ENCODE peak calls at places on chromosomes 1 and 21, in six cellular contexts. One of them, this sample, is unnamed.

GRCh38 chr1:29162476-29163138 is 19.1 kb downstream of the SRSF4 start:
- DNase-seq in epithelial cell of esophagus: no peak
- DNase-seq in suprapubic skin: no peak
- DNase-seq in SK-N-SH: no peak
- DNase-seq in heart left ventricle: no peak
- DNase-seq in tibial nerve: no peak
- DNase-seq in this sample: no peak

GRCh38 chr1:242245255-242245654 is 246.4 kb upstream of the MAP1LC3C start:
- DNase-seq in epithelial cell of esophagus: no peak
- DNase-seq in suprapubic skin: no peak
- DNase-seq in SK-N-SH: no peak
- DNase-seq in heart left ventricle: no peak
- DNase-seq in tibial nerve: no peak
- DNase-seq in this sample: no peak

GRCh38 chr1:33709780-33710713 is 153.8 kb upstream of the HMGB4 start:
- DNase-seq in epithelial cell of esophagus: no peak
- DNase-seq in suprapubic skin: no peak
- DNase-seq in SK-N-SH: no peak
- DNase-seq in heart left ventricle: no peak
- DNase-seq in tibial nerve: no peak
- DNase-seq in this sample: no peak

GRCh38 chr1:198523183-198523942 is 17.1 kb downstream of the ATP6V1G3 start:
- DNase-seq in epithelial cell of esophagus: no peak
- DNase-seq in suprapubic skin: no peak
- DNase-seq in SK-N-SH: no peak
- DNase-seq in heart left ventricle: no peak
- DNase-seq in tibial nerve: no peak
- DNase-seq in this sample: no peak

GRCh38 chr1:25902462-25902861 is 3.8 kb downstream of the STMN1 start:
- DNase-seq in epithelial cell of esophagus: no peak
- DNase-seq in suprapubic skin: no peak
- DNase-seq in SK-N-SH: no peak
- DNase-seq in heart left ventricle: no peak
- DNase-seq in tibial nerve: no peak
- DNase-seq in this sample: no peak

GRCh38 chr1:156126701-156127534 is 12.4 kb downstream of the LMNA start:
- DNase-seq in epithelial cell of esophagus: peak; percentile 76
- DNase-seq in suprapubic skin: no peak
- DNase-seq in SK-N-SH: no peak
- DNase-seq in heart left ventricle: no peak
- DNase-seq in tibial nerve: no peak
- DNase-seq in this sample: peak; percentile 68

GRCh38 chr1:44212355-44213221 is 683 bp upstream of the DMAP1 start:
- DNase-seq in epithelial cell of esophagus: peak; percentile 55
- DNase-seq in suprapubic skin: no peak
- DNase-seq in SK-N-SH: no peak
- DNase-seq in heart left ventricle: no peak
- DNase-seq in tibial nerve: no peak
- DNase-seq in this sample: no peak

GRCh38 chr1:183198463-183198862 is 12.4 kb downstream of the LAMC2 start:
- DNase-seq in epithelial cell of esophagus: peak; percentile 98
- DNase-seq in suprapubic skin: no peak
- DNase-seq in SK-N-SH: no peak
- DNase-seq in heart left ventricle: no peak
- DNase-seq in tibial nerve: no peak
- DNase-seq in this sample: no peak

GRCh38 chr1:37945743-37946702 is 830 bp downstream of the INPP5B start:
- DNase-seq in epithelial cell of esophagus: no peak
- DNase-seq in suprapubic skin: no peak
- DNase-seq in SK-N-SH: peak; percentile 59
- DNase-seq in heart left ventricle: peak; percentile 61
- DNase-seq in tibial nerve: peak; percentile 61
- DNase-seq in this sample: peak; percentile 89

GRCh38 chr1:180927841-180928240 is 15.1 kb downstream of the KIAA1614 start:
- DNase-seq in epithelial cell of esophagus: no peak
- DNase-seq in suprapubic skin: no peak
- DNase-seq in SK-N-SH: peak; percentile 68
- DNase-seq in heart left ventricle: no peak
- DNase-seq in tibial nerve: no peak
- DNase-seq in this sample: no peak

GRCh38 chr21:29382029-29382654 is 83.4 kb downstream of the BACH1 start:
- DNase-seq in epithelial cell of esophagus: peak; percentile 81
- DNase-seq in suprapubic skin: no peak
- DNase-seq in SK-N-SH: no peak
- DNase-seq in heart left ventricle: no peak
- DNase-seq in tibial nerve: no peak
- DNase-seq in this sample: no peak

GRCh38 chr1:93820554-93821411 is 58.2 kb downstream of the DNTTIP2 start:
- DNase-seq in epithelial cell of esophagus: no peak
- DNase-seq in suprapubic skin: no peak
- DNase-seq in SK-N-SH: no peak
- DNase-seq in heart left ventricle: no peak
- DNase-seq in tibial nerve: no peak
- DNase-seq in this sample: no peak

GRCh38 chr1:226023735-226024134 is 24.6 kb upstream of the SDE2 start:
- DNase-seq in epithelial cell of esophagus: no peak
- DNase-seq in suprapubic skin: no peak
- DNase-seq in SK-N-SH: peak; percentile 25
- DNase-seq in heart left ventricle: no peak
- DNase-seq in tibial nerve: no peak
- DNase-seq in this sample: no peak

GRCh38 chr1:234875328-234875952 is 253.2 kb downstream of the TOMM20 start:
- DNase-seq in epithelial cell of esophagus: peak; percentile 75
- DNase-seq in suprapubic skin: no peak
- DNase-seq in SK-N-SH: no peak
- DNase-seq in heart left ventricle: no peak
- DNase-seq in tibial nerve: no peak
- DNase-seq in this sample: peak; percentile 49

GRCh38 chr1:232283864-232284263 is 346.1 kb downstream of the SIPA1L2 start:
- DNase-seq in epithelial cell of esophagus: no peak
- DNase-seq in suprapubic skin: no peak
- DNase-seq in SK-N-SH: no peak
- DNase-seq in heart left ventricle: no peak
- DNase-seq in tibial nerve: no peak
- DNase-seq in this sample: no peak

GRCh38 chr1:151849871-151850270 is 3.6 kb downstream of the THEM5 start:
- DNase-seq in epithelial cell of esophagus: no peak
- DNase-seq in suprapubic skin: no peak
- DNase-seq in SK-N-SH: no peak
- DNase-seq in heart left ventricle: no peak
- DNase-seq in tibial nerve: no peak
- DNase-seq in this sample: no peak

GRCh38 chr1:220487297-220487820 is 40.6 kb upstream of the MARK1 start:
- DNase-seq in epithelial cell of esophagus: peak; percentile 85
- DNase-seq in suprapubic skin: no peak
- DNase-seq in SK-N-SH: no peak
- DNase-seq in heart left ventricle: no peak
- DNase-seq in tibial nerve: no peak
- DNase-seq in this sample: no peak

GRCh38 chr1:214563881-214564280 is 12.5 kb upstream of the PTPN14 start:
- DNase-seq in epithelial cell of esophagus: peak; percentile 68
- DNase-seq in suprapubic skin: no peak
- DNase-seq in SK-N-SH: no peak
- DNase-seq in heart left ventricle: no peak
- DNase-seq in tibial nerve: no peak
- DNase-seq in this sample: no peak

GRCh38 chr21:15520811-15521643 is 208.8 kb upstream of the USP25 start:
- DNase-seq in epithelial cell of esophagus: no peak
- DNase-seq in suprapubic skin: no peak
- DNase-seq in SK-N-SH: peak; percentile 8
- DNase-seq in heart left ventricle: no peak
- DNase-seq in tibial nerve: no peak
- DNase-seq in this sample: no peak

GRCh38 chr1:59697138-59697811 is 117.5 kb upstream of the HOOK1 start:
- DNase-seq in epithelial cell of esophagus: no peak
- DNase-seq in suprapubic skin: no peak
- DNase-seq in SK-N-SH: no peak
- DNase-seq in heart left ventricle: no peak
- DNase-seq in tibial nerve: no peak
- DNase-seq in this sample: no peak

GRCh38 chr1:204113900-204114299 is 37.9 kb downstream of the ETNK2 start:
- DNase-seq in epithelial cell of esophagus: peak; percentile 41
- DNase-seq in suprapubic skin: no peak
- DNase-seq in SK-N-SH: no peak
- DNase-seq in heart left ventricle: no peak
- DNase-seq in tibial nerve: no peak
- DNase-seq in this sample: no peak

GRCh38 chr21:44462834-44463200 is 7.5 kb downstream of the LRRC3 start:
- DNase-seq in epithelial cell of esophagus: no peak
- DNase-seq in suprapubic skin: peak; percentile 73
- DNase-seq in SK-N-SH: no peak
- DNase-seq in heart left ventricle: no peak
- DNase-seq in tibial nerve: no peak
- DNase-seq in this sample: no peak

GRCh38 chr1:187374742-187375141 is 546.0 kb downstream of the PLA2G4A start:
- DNase-seq in epithelial cell of esophagus: no peak
- DNase-seq in suprapubic skin: no peak
- DNase-seq in SK-N-SH: no peak
- DNase-seq in heart left ventricle: no peak
- DNase-seq in tibial nerve: no peak
- DNase-seq in this sample: no peak
- TF ChIP-seq CTCF in epithelial cell of esophagus: no peak
- TF ChIP-seq CTCF in suprapubic skin: no peak
- TF ChIP-seq CTCF in SK-N-SH: no peak
- TF ChIP-seq CTCF in heart left ventricle: no peak
- TF ChIP-seq CTCF in tibial nerve: no peak
- TF ChIP-seq CTCF in this sample: no peak

GRCh38 chr1:174413632-174414031 is 34.1 kb upstream of the GPR52 start:
- DNase-seq in epithelial cell of esophagus: peak; percentile 8
- DNase-seq in suprapubic skin: no peak
- DNase-seq in SK-N-SH: no peak
- DNase-seq in heart left ventricle: no peak
- DNase-seq in tibial nerve: no peak
- DNase-seq in this sample: no peak
- TF ChIP-seq CTCF in epithelial cell of esophagus: peak; percentile 23
- TF ChIP-seq CTCF in suprapubic skin: no peak
- TF ChIP-seq CTCF in SK-N-SH: peak; percentile 11
- TF ChIP-seq CTCF in heart left ventricle: no peak
- TF ChIP-seq CTCF in tibial nerve: no peak
- TF ChIP-seq CTCF in this sample: no peak

GRCh38 chr1:157994704-157995540 is 1.5 kb downstream of the KIRREL1 start:
- DNase-seq in epithelial cell of esophagus: peak; percentile 43
- DNase-seq in suprapubic skin: no peak
- DNase-seq in SK-N-SH: no peak
- DNase-seq in heart left ventricle: no peak
- DNase-seq in tibial nerve: no peak
- DNase-seq in this sample: no peak

GRCh38 chr1:157992813-157993178 is 649 bp upstream of the KIRREL1 start:
- DNase-seq in epithelial cell of esophagus: no peak
- DNase-seq in suprapubic skin: no peak
- DNase-seq in SK-N-SH: no peak
- DNase-seq in heart left ventricle: no peak
- DNase-seq in tibial nerve: peak; percentile 41
- DNase-seq in this sample: no peak

GRCh38 chr1:157993179-157994080 is at the start of gene KIRREL1:
- DNase-seq in epithelial cell of esophagus: peak; percentile 65
- DNase-seq in suprapubic skin: no peak
- DNase-seq in SK-N-SH: peak; percentile 52
- DNase-seq in heart left ventricle: peak; percentile 69
- DNase-seq in tibial nerve: peak; percentile 59
- DNase-seq in this sample: no peak

GRCh38 chr1:157995575-157996169 is 2.2 kb downstream of the KIRREL1 start:
- DNase-seq in epithelial cell of esophagus: no peak
- DNase-seq in suprapubic skin: no peak
- DNase-seq in SK-N-SH: no peak
- DNase-seq in heart left ventricle: no peak
- DNase-seq in tibial nerve: no peak
- DNase-seq in this sample: no peak

GRCh38 chr1:157994081-157994581 is 686 bp downstream of the KIRREL1 start:
- DNase-seq in epithelial cell of esophagus: no peak
- DNase-seq in suprapubic skin: no peak
- DNase-seq in SK-N-SH: peak; percentile 17
- DNase-seq in heart left ventricle: no peak
- DNase-seq in tibial nerve: no peak
- DNase-seq in this sample: no peak
- TF ChIP-seq CTCF in epithelial cell of esophagus: peak; percentile 17
- TF ChIP-seq CTCF in suprapubic skin: no peak
- TF ChIP-seq CTCF in SK-N-SH: peak; percentile 39
- TF ChIP-seq CTCF in heart left ventricle: no peak
- TF ChIP-seq CTCF in tibial nerve: no peak
- TF ChIP-seq CTCF in this sample: peak; percentile 47

GRCh38 chr1:14672030-14672429 is 73.5 kb downstream of the KAZN start:
- DNase-seq in epithelial cell of esophagus: no peak
- DNase-seq in suprapubic skin: no peak
- DNase-seq in SK-N-SH: no peak
- DNase-seq in heart left ventricle: no peak
- DNase-seq in tibial nerve: no peak
- DNase-seq in this sample: no peak
- TF ChIP-seq CTCF in epithelial cell of esophagus: no peak
- TF ChIP-seq CTCF in suprapubic skin: no peak
- TF ChIP-seq CTCF in SK-N-SH: no peak
- TF ChIP-seq CTCF in heart left ventricle: no peak
- TF ChIP-seq CTCF in tibial nerve: no peak
- TF ChIP-seq CTCF in this sample: no peak

GRCh38 chr1:51988254-51988653 is 2.2 kb downstream of the RAB3B start:
- DNase-seq in epithelial cell of esophagus: no peak
- DNase-seq in suprapubic skin: no peak
- DNase-seq in SK-N-SH: no peak
- DNase-seq in heart left ventricle: no peak
- DNase-seq in tibial nerve: no peak
- DNase-seq in this sample: no peak
- TF ChIP-seq CTCF in epithelial cell of esophagus: no peak
- TF ChIP-seq CTCF in suprapubic skin: no peak
- TF ChIP-seq CTCF in SK-N-SH: no peak
- TF ChIP-seq CTCF in heart left ventricle: no peak
- TF ChIP-seq CTCF in tibial nerve: no peak
- TF ChIP-seq CTCF in this sample: no peak